ENCODE peak calls at places on chromosome X, in seven cellular contexts. E is left ventricle myocardium inferior; F is effector memory CD4-positive, alpha-beta T cell; S is suprapubic skin; P is mucosa of descending colon; A is tibial nerve; D is CD4-positive, alpha-beta memory T cell. L is an unnamed sample.

GRCh38 chrX:153946910-153947769 is 2.7 kb upstream of the RENBP start:
- DNase-seq in E (peak; percentile 63), F (peak; percentile 63), S (no peak), P (peak; percentile 83), A (peak; percentile 31), D (peak; percentile 77), L (peak; percentile 90)

GRCh38 chrX:153812220-153812619 is 17.8 kb downstream of the SSR4 start:
- DNase-seq in E (no peak), F (no peak), S (no peak), P (no peak), A (no peak), D (no peak), L (no peak)

GRCh38 chrX:136597954-136598353 is 50.0 kb upstream of the CD40LG start:
- DNase-seq in E (no peak), F (no peak), S (no peak), P (no peak), A (no peak), D (peak; percentile 11), L (no peak)

GRCh38 chrX:134688839-134689238 is 30.6 kb upstream of the PLAC1 start:
- DNase-seq in E (no peak), F (no peak), S (no peak), P (no peak), A (no peak), D (no peak), L (no peak)

GRCh38 chrX:16671005-16671404 is 21.0 kb downstream of the S100G start:
- DNase-seq in E (no peak), F (no peak), S (no peak), P (no peak), A (peak; percentile 28), D (no peak), L (peak; percentile 66)

GRCh38 chrX:29434939-29435338 is 780.4 kb upstream of the MAGEB2 start:
- DNase-seq in E (no peak), F (no peak), S (no peak), P (no peak), A (no peak), D (no peak), L (no peak)

GRCh38 chrX:103779156-103779555 is 2.5 kb downstream of the PLP1 start:
- DNase-seq in E (no peak), F (no peak), S (no peak), P (no peak), A (no peak), D (no peak), L (no peak)

GRCh38 chrX:65635824-65636223 is 31.6 kb upstream of the MSN start:
- DNase-seq in E (no peak), F (no peak), S (no peak), P (no peak), A (no peak), D (no peak), L (no peak)

GRCh38 chrX:85503258-85504158 is 124.0 kb upstream of the POF1B start:
- DNase-seq in E (no peak), F (no peak), S (no peak), P (no peak), A (no peak), D (no peak), L (no peak)

GRCh38 chrX:47629419-47630210 is at the start of gene CFP:
- DNase-seq in E (no peak), F (no peak), S (no peak), P (no peak), A (no peak), D (no peak), L (peak; percentile 59)

GRCh38 chrX:129719931-129720520 is 18.8 kb upstream of the XPNPEP2 start:
- DNase-seq in E (no peak), F (no peak), S (no peak), P (no peak), A (no peak), D (no peak), L (peak; percentile 51)

GRCh38 chrX:69060631-69061408 is 104.4 kb downstream of the PJA1 start:
- DNase-seq in E (peak; percentile 26), F (no peak), S (peak; percentile 34), P (no peak), A (peak; percentile 66), D (no peak), L (peak; percentile 81)

GRCh38 chrX:74195120-74195519 is 108.9 kb upstream of the ZCCHC13 start:
- DNase-seq in E (no peak), F (no peak), S (no peak), P (no peak), A (no peak), D (no peak), L (no peak)

GRCh38 chrX:10636337-10636736 is 16.0 kb upstream of the MID1 start:
- DNase-seq in E (no peak), F (no peak), S (no peak), P (no peak), A (peak; percentile 30), D (no peak), L (peak; percentile 70)

GRCh38 chrX:154378059-154378798 is 866 bp upstream of the EMD start:
- DNase-seq in E (peak; percentile 56), F (peak; percentile 39), S (no peak), P (peak; percentile 80), A (no peak), D (peak; percentile 59), L (peak; percentile 73)

GRCh38 chrX:41828821-41829220 is 94.5 kb downstream of the CASK start:
- DNase-seq in E (no peak), F (no peak), S (no peak), P (no peak), A (no peak), D (no peak), L (no peak)

GRCh38 chrX:102517331-102517730 is 792 bp upstream of the TMSB15A start:
- DNase-seq in E (no peak), F (no peak), S (no peak), P (no peak), A (no peak), D (no peak), L (no peak)

GRCh38 chrX:133580630-133581029 is 165.3 kb upstream of the GPC4 start:
- DNase-seq in E (no peak), F (no peak), S (no peak), P (no peak), A (no peak), D (no peak), L (no peak)

GRCh38 chrX:104565791-104566687 is at the start of gene IL1RAPL2:
- DNase-seq in E (no peak), F (no peak), S (no peak), P (peak; percentile 40), A (no peak), D (no peak), L (peak; percentile 90)

GRCh38 chrX:23616361-23616760 is 50.9 kb upstream of the PRDX4 start:
- DNase-seq in E (no peak), F (no peak), S (no peak), P (no peak), A (no peak), D (no peak), L (no peak)

GRCh38 chrX:826448-826847 is 195.9 kb downstream of the SHOX start:
- DNase-seq in E (no peak), F (no peak), S (no peak), P (no peak), A (no peak), D (no peak), L (no peak)

GRCh38 chrX:15855562-15856256 is 1.1 kb upstream of the AP1S2 start:
- DNase-seq in E (no peak), F (no peak), S (no peak), P (no peak), A (no peak), D (no peak), L (no peak)

GRCh38 chrX:47513697-47514085 is 30.7 kb upstream of the ZNF41 start:
- DNase-seq in E (no peak), F (no peak), S (no peak), P (no peak), A (no peak), D (no peak), L (no peak)

GRCh38 chrX:35090801-35091200 is 148.2 kb downstream of the FAM47B start:
- DNase-seq in E (no peak), F (no peak), S (no peak), P (no peak), A (no peak), D (no peak), L (no peak)
- H3K4me1 ChIP-seq in E (no peaks in the 10 kb centered on the region), F (no peaks in the 10 kb centered on the region), S (no peaks in the 10 kb centered on the region), P (no peaks in the 10 kb centered on the region), A (no peaks in the 10 kb centered on the region), D (no peaks in the 10 kb centered on the region), L (no peaks in the 10 kb centered on the region)

DNA sequence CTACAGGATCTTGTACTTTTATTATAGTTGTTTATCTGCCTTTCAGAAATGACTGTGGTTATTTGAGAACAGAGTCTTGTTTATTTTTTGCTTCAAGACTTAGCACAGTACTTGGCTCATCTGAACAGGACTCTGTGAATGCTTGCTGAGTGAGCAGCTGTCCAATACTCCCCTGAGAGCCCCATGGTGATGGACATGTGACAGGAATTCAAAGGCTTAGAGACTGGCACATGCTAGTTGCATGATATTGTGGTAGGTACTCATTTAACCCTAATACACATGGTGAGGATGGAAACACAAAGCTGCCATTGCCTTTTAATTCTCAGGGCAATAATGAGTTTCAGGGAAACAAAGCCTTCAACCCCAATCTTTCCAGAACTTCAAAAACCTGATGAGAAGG is 97.3 kb downstream of the GEMIN8 start:
- DNase-seq in E (no peak), F (no peak), S (no peak), P (no peak), A (no peak), D (no peak), L (no peak)
- H3K4me1 ChIP-seq in E (no peaks in the 10 kb centered on the region), F (no peaks in the 10 kb centered on the region), S (no peaks in the 10 kb centered on the region), P (no peaks in the 10 kb centered on the region), A (no peaks in the 10 kb centered on the region), D (no peaks in the 10 kb centered on the region), L (no peaks in the 10 kb centered on the region)

GRCh38 chrX:48914593-48915493 is 3.4 kb upstream of the SLC35A2 start:
- DNase-seq in E (no peak), F (no peak), S (no peak), P (peak; percentile 40), A (no peak), D (no peak), L (no peak)

GRCh38 chrX:48911407-48912182 is at the start of gene SLC35A2:
- DNase-seq in E (peak; percentile 80), F (peak; percentile 81), S (peak; percentile 89), P (peak; percentile 90), A (peak; percentile 71), D (peak; percentile 91), L (peak; percentile 90)

GRCh38 chrX:48910926-48911406 is 480 bp downstream of the SLC35A2 start:
- DNase-seq in E (no peak), F (no peak), S (no peak), P (no peak), A (no peak), D (no peak), L (no peak)

GRCh38 chrX:48917139-48917980 is 1.5 kb downstream of the PIM2 start:
- DNase-seq in E (peak; percentile 86), F (peak; percentile 85), S (peak; percentile 93), P (peak; percentile 92), A (peak; percentile 89), D (peak; percentile 93), L (peak; percentile 94)

GRCh38 chrX:48913605-48914366 is 2.3 kb upstream of the SLC35A2 start:
- DNase-seq in E (no peak), F (no peak), S (no peak), P (peak; percentile 36), A (no peak), D (peak; percentile 34), L (no peak)
- H3K4me1 ChIP-seq in E (peaks cover 36% of the 10 kb centered on the region), F (peaks cover 44% of the 10 kb centered on the region), S (peaks cover 37% of the 10 kb centered on the region), P (no peaks in the 10 kb centered on the region), A (no peaks in the 10 kb centered on the region), D (peaks cover 58% of the 10 kb centered on the region), L (no peaks in the 10 kb centered on the region)

DNA sequence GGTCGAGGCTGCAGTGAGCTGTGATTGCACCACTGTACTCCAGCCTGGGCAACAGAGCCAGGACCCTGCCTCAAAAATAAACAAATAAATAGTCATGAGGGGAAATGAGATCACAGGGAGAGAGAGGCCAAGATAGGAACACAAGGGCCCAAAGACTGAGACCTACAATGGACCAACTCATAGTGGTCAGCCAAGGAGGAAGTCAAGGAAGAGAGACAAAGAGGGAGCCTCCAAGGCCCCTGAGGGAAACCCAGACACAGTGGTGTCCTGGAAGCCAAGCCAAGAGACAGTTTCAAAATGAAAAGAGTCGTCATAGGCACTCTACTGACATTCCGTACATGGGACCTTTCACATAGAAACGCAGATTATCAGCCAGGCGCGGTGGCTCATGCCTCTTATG is 153.3 kb downstream of the BCOR start:
- DNase-seq in E (no peak), F (no peak), S (no peak), P (no peak), A (no peak), D (no peak), L (no peak)
- H3K4me1 ChIP-seq in E (no peaks in the 10 kb centered on the region), F (no peaks in the 10 kb centered on the region), S (no peaks in the 10 kb centered on the region), P (no peaks in the 10 kb centered on the region), A (no peaks in the 10 kb centered on the region), D (no peaks in the 10 kb centered on the region), L (no peaks in the 10 kb centered on the region)

L was measured in endodermal cell.